ENCODE peak calls at places on chromosomes 6 and 20, in four cellular contexts. One of them, this sample, is unnamed.

GRCh38 chr20:52469143-52469542 is 277.6 kb upstream of the ZFP64 start:
- DNase-seq in NCI-H1436 treated with DMSO at 0.1 percent for 48 hours: no peak
- DNase-seq in RCC 7860: no peak
- DNase-seq in SHP77 treated with DMSO at 0.1 percent for 48 hours: no peak
- DNase-seq in this sample: no peak

GRCh38 chr6:10521104-10521808 is at the start of gene GCNT2:
- DNase-seq in SHP77 treated with DMSO at 0.1 percent for 48 hours: no peak
- DNase-seq in NCI-H1436 treated with DMSO at 0.1 percent for 48 hours: no peak
- DNase-seq in RCC 7860: no peak
- DNase-seq in this sample: no peak

GRCh38 chr6:154345811-154346210 is 10.8 kb downstream of the IPCEF1 start:
- DNase-seq in NCI-H1436 treated with DMSO at 0.1 percent for 48 hours: no peak
- DNase-seq in SHP77 treated with DMSO at 0.1 percent for 48 hours: no peak
- DNase-seq in RCC 7860: no peak
- DNase-seq in this sample: no peak

GRCh38 chr6:17979479-17979878 is 8.0 kb downstream of the KIF13A start:
- DNase-seq in NCI-H1436 treated with DMSO at 0.1 percent for 48 hours: no peak
- DNase-seq in SHP77 treated with DMSO at 0.1 percent for 48 hours: no peak
- DNase-seq in RCC 7860: no peak
- DNase-seq in this sample: no peak

GRCh38 chr6:44111434-44112417 is 15.5 kb downstream of the MRPL14 start:
- DNase-seq in NCI-H1436 treated with DMSO at 0.1 percent for 48 hours: no peak
- DNase-seq in SHP77 treated with DMSO at 0.1 percent for 48 hours: no peak
- DNase-seq in RCC 7860: no peak
- DNase-seq in this sample: no peak

GRCh38 chr6:165008971-165009370 is 300.4 kb downstream of the C6orf118 start:
- DNase-seq in RCC 7860: no peak
- DNase-seq in SHP77 treated with DMSO at 0.1 percent for 48 hours: no peak
- DNase-seq in NCI-H1436 treated with DMSO at 0.1 percent for 48 hours: no peak
- DNase-seq in this sample: no peak

GRCh38 chr6:52154381-52154780 is 31.8 kb upstream of the IL17A start:
- DNase-seq in RCC 7860: no peak
- DNase-seq in SHP77 treated with DMSO at 0.1 percent for 48 hours: no peak
- DNase-seq in NCI-H1436 treated with DMSO at 0.1 percent for 48 hours: no peak
- DNase-seq in this sample: no peak

GRCh38 chr6:39313526-39314272 is 520 bp downstream of the KCNK17 start:
- DNase-seq in NCI-H1436 treated with DMSO at 0.1 percent for 48 hours: no peak
- DNase-seq in RCC 7860: no peak
- DNase-seq in SHP77 treated with DMSO at 0.1 percent for 48 hours: no peak
- DNase-seq in this sample: no peak

GRCh38 chr6:114376611-114377206 is 33.9 kb upstream of the HS3ST5 start:
- DNase-seq in SHP77 treated with DMSO at 0.1 percent for 48 hours: no peak
- DNase-seq in RCC 7860: no peak
- DNase-seq in NCI-H1436 treated with DMSO at 0.1 percent for 48 hours: no peak
- DNase-seq in this sample: no peak

GRCh38 chr6:315226-315625 is 22.9 kb downstream of the DUSP22 start:
- DNase-seq in SHP77 treated with DMSO at 0.1 percent for 48 hours: no peak
- DNase-seq in NCI-H1436 treated with DMSO at 0.1 percent for 48 hours: no peak
- DNase-seq in RCC 7860: no peak
- DNase-seq in this sample: no peak

GRCh38 chr6:157161912-157162311 is 161.4 kb downstream of the TMEM242 start:
- DNase-seq in SHP77 treated with DMSO at 0.1 percent for 48 hours: no peak
- DNase-seq in NCI-H1436 treated with DMSO at 0.1 percent for 48 hours: no peak
- DNase-seq in RCC 7860: no peak
- DNase-seq in this sample: no peak

GRCh38 chr6:110971458-110971857 is 10.4 kb upstream of the RPF2 start:
- DNase-seq in NCI-H1436 treated with DMSO at 0.1 percent for 48 hours: no peak
- DNase-seq in SHP77 treated with DMSO at 0.1 percent for 48 hours: no peak
- DNase-seq in RCC 7860: no peak
- DNase-seq in this sample: no peak

GRCh38 chr6:19999319-20000191 is 162.4 kb downstream of the ID4 start:
- DNase-seq in SHP77 treated with DMSO at 0.1 percent for 48 hours: no peak
- DNase-seq in RCC 7860: peak
- DNase-seq in NCI-H1436 treated with DMSO at 0.1 percent for 48 hours: no peak
- DNase-seq in this sample: no peak

GRCh38 chr20:64064145-64064698 is 1.2 kb downstream of the TCEA2 start:
- DNase-seq in SHP77 treated with DMSO at 0.1 percent for 48 hours: no peak
- DNase-seq in RCC 7860: peak
- DNase-seq in NCI-H1436 treated with DMSO at 0.1 percent for 48 hours: no peak
- DNase-seq in this sample: no peak

GRCh38 chr6:132495604-132496079 is 17.3 kb downstream of the STX7 start:
- DNase-seq in RCC 7860: no peak
- DNase-seq in NCI-H1436 treated with DMSO at 0.1 percent for 48 hours: no peak
- DNase-seq in SHP77 treated with DMSO at 0.1 percent for 48 hours: no peak
- DNase-seq in this sample: no peak

GRCh38 chr20:31747640-31748039 is 8.6 kb downstream of the TPX2 start:
- DNase-seq in SHP77 treated with DMSO at 0.1 percent for 48 hours: no peak
- DNase-seq in NCI-H1436 treated with DMSO at 0.1 percent for 48 hours: no peak
- DNase-seq in RCC 7860: no peak
- DNase-seq in this sample: no peak

GRCh38 chr6:13765570-13765969 is 48.8 kb downstream of the MCUR1 start:
- DNase-seq in SHP77 treated with DMSO at 0.1 percent for 48 hours: no peak
- DNase-seq in RCC 7860: no peak
- DNase-seq in NCI-H1436 treated with DMSO at 0.1 percent for 48 hours: no peak
- DNase-seq in this sample: no peak

GRCh38 chr6:44630125-44631028 is 242.9 kb downstream of the CDC5L start:
- DNase-seq in RCC 7860: peak
- DNase-seq in SHP77 treated with DMSO at 0.1 percent for 48 hours: peak
- DNase-seq in NCI-H1436 treated with DMSO at 0.1 percent for 48 hours: peak
- DNase-seq in this sample: no peak

GRCh38 chr6:154453329-154453728 is 57.2 kb downstream of the CNKSR3 start:
- DNase-seq in NCI-H1436 treated with DMSO at 0.1 percent for 48 hours: no peak
- DNase-seq in SHP77 treated with DMSO at 0.1 percent for 48 hours: no peak
- DNase-seq in RCC 7860: no peak
- DNase-seq in this sample: no peak

GRCh38 chr20:50248104-50248631 is 57.5 kb downstream of the CEBPB start:
- DNase-seq in NCI-H1436 treated with DMSO at 0.1 percent for 48 hours: no peak
- DNase-seq in SHP77 treated with DMSO at 0.1 percent for 48 hours: no peak
- DNase-seq in RCC 7860: peak
- DNase-seq in this sample: no peak

GRCh38 chr6:138441965-138442364 is 37.9 kb downstream of the HEBP2 start:
- DNase-seq in SHP77 treated with DMSO at 0.1 percent for 48 hours: no peak
- DNase-seq in RCC 7860: no peak
- DNase-seq in NCI-H1436 treated with DMSO at 0.1 percent for 48 hours: no peak
- DNase-seq in this sample: no peak

GRCh38 chr6:108661430-108661829 is 100.7 kb downstream of the FOXO3 start:
- DNase-seq in RCC 7860: peak
- DNase-seq in NCI-H1436 treated with DMSO at 0.1 percent for 48 hours: no peak
- DNase-seq in SHP77 treated with DMSO at 0.1 percent for 48 hours: no peak
- DNase-seq in this sample: no peak

GRCh38 chr6:147578159-147578558 is 69.7 kb downstream of the SAMD5 start:
- DNase-seq in RCC 7860: no peak
- DNase-seq in NCI-H1436 treated with DMSO at 0.1 percent for 48 hours: no peak
- DNase-seq in SHP77 treated with DMSO at 0.1 percent for 48 hours: no peak
- DNase-seq in this sample: no peak

GRCh38 chr6:27138837-27139752 is 108.4 kb upstream of the PRSS16 start:
- DNase-seq in NCI-H1436 treated with DMSO at 0.1 percent for 48 hours: no peak
- DNase-seq in RCC 7860: no peak
- DNase-seq in SHP77 treated with DMSO at 0.1 percent for 48 hours: no peak
- DNase-seq in this sample: peak

GRCh38 chr6:119608994-119609393 is 259.4 kb upstream of the MAN1A1 start:
- DNase-seq in SHP77 treated with DMSO at 0.1 percent for 48 hours: no peak
- DNase-seq in RCC 7860: no peak
- DNase-seq in NCI-H1436 treated with DMSO at 0.1 percent for 48 hours: no peak
- DNase-seq in this sample: no peak

GRCh38 chr6:49606696-49607390 is 29.8 kb downstream of the RHAG start:
- DNase-seq in SHP77 treated with DMSO at 0.1 percent for 48 hours: peak
- DNase-seq in NCI-H1436 treated with DMSO at 0.1 percent for 48 hours: peak
- DNase-seq in RCC 7860: peak
- DNase-seq in this sample: peak

GRCh38 chr6:61787998-61788397 is 498.0 kb downstream of the KHDRBS2 start:
- DNase-seq in SHP77 treated with DMSO at 0.1 percent for 48 hours: no peak
- DNase-seq in RCC 7860: no peak
- DNase-seq in NCI-H1436 treated with DMSO at 0.1 percent for 48 hours: no peak
- DNase-seq in this sample: no peak

GRCh38 chr20:2052741-2053140 is 48.9 kb upstream of the STK35 start:
- DNase-seq in NCI-H1436 treated with DMSO at 0.1 percent for 48 hours: no peak
- DNase-seq in RCC 7860: no peak
- DNase-seq in SHP77 treated with DMSO at 0.1 percent for 48 hours: no peak
- DNase-seq in this sample: no peak

GRCh38 chr20:62927128-62927705 is 912 bp upstream of the DIDO1 start:
- DNase-seq in SHP77 treated with DMSO at 0.1 percent for 48 hours: no peak
- DNase-seq in NCI-H1436 treated with DMSO at 0.1 percent for 48 hours: no peak
- DNase-seq in RCC 7860: no peak
- DNase-seq in this sample: no peak